ENCODE peak calls at places on chromosomes 2 and 18, in eight cellular contexts. P, X, H, Y, K, A, J and U are unnamed samples. For H3K27me3, the result is how much of the 10 kb centered on the place peaks cover.

GRCh38 chr2:113061241-113061640 is 2.2 kb downstream of the IL36RN start:
- DNase-seq in P (peak), X (no peak), H (no peak), Y (no peak), K (peak), A (no peak), J (no peak), U (peak)

GRCh38 chr2:219099319-219099718 is 38.6 kb upstream of the IHH start:
- DNase-seq in P (no peak), X (peak), H (peak), Y (peak), K (no peak), A (peak), J (no peak), U (no peak)

GRCh38 chr2:190382851-190383250 is 25.3 kb upstream of the MFSD6 start:
- DNase-seq in P (no peak), X (no peak), H (peak), Y (peak), K (peak), A (no peak), J (no peak), U (no peak)

GRCh38 chr2:211798868-211799267 is 739.7 kb downstream of the ERBB4 start:
- DNase-seq in P (no peak), X (no peak), H (no peak), Y (no peak), K (no peak), A (no peak), J (no peak), U (no peak)

GRCh38 chr2:6556755-6557154 is 309.0 kb downstream of the CMPK2 start:
- DNase-seq in P (no peak), X (peak), H (peak), Y (peak), K (no peak), A (peak), J (no peak), U (no peak)

GRCh38 chr2:166230024-166230723 is 102.4 kb upstream of the SCN1A start:
- DNase-seq in P (no peak), X (no peak), H (peak), Y (peak), K (no peak), A (no peak), J (no peak), U (no peak)

GRCh38 chr18:74732380-74732779 is 134.7 kb downstream of the ZNF407 start:
- DNase-seq in P (no peak), X (no peak), H (no peak), Y (no peak), K (no peak), A (no peak), J (no peak), U (no peak)

GRCh38 chr2:211175956-211176355 is 619.6 kb downstream of the CPS1 start:
- DNase-seq in P (no peak), X (no peak), H (no peak), Y (no peak), K (no peak), A (no peak), J (no peak), U (no peak)

GRCh38 chr18:1047406-1047805 is 142.7 kb downstream of the ADCYAP1 start:
- DNase-seq in P (no peak), X (no peak), H (no peak), Y (no peak), K (no peak), A (peak), J (no peak), U (no peak)

GRCh38 chr2:172914277-172915003 is 161.2 kb upstream of the MAP3K20 start:
- DNase-seq in P (no peak), X (no peak), H (peak), Y (no peak), K (no peak), A (no peak), J (no peak), U (no peak)

GRCh38 chr2:100761365-100761764 is 58.6 kb upstream of the NPAS2 start:
- DNase-seq in P (no peak), X (no peak), H (no peak), Y (no peak), K (no peak), A (no peak), J (no peak), U (no peak)

GRCh38 chr2:241560883-241561474 is 2.4 kb downstream of the BOK start:
- DNase-seq in P (no peak), X (no peak), H (no peak), Y (peak), K (no peak), A (no peak), J (no peak), U (no peak)

GRCh38 chr18:21192308-21192624 is 49.8 kb upstream of the GREB1L start:
- DNase-seq in P (no peak), X (no peak), H (no peak), Y (no peak), K (no peak), A (no peak), J (no peak), U (no peak)

GRCh38 chr18:21191596-21192307 is 50.3 kb upstream of the GREB1L start:
- DNase-seq in P (no peak), X (peak), H (peak), Y (peak), K (peak), A (no peak), J (peak), U (no peak)

GRCh38 chr18:21196426-21196825 is 45.6 kb upstream of the GREB1L start:
- DNase-seq in P (no peak), X (no peak), H (no peak), Y (no peak), K (no peak), A (no peak), J (no peak), U (no peak)

GRCh38 chr18:21194871-21195771 is 46.9 kb upstream of the GREB1L start:
- DNase-seq in P (no peak), X (no peak), H (peak), Y (no peak), K (no peak), A (no peak), J (no peak), U (no peak)
- H3K27me3 ChIP-seq in P (under half), X (under half), H (under half), Y (under half), K (under half), A (under half), J (under half), U (under half)

DNA sequence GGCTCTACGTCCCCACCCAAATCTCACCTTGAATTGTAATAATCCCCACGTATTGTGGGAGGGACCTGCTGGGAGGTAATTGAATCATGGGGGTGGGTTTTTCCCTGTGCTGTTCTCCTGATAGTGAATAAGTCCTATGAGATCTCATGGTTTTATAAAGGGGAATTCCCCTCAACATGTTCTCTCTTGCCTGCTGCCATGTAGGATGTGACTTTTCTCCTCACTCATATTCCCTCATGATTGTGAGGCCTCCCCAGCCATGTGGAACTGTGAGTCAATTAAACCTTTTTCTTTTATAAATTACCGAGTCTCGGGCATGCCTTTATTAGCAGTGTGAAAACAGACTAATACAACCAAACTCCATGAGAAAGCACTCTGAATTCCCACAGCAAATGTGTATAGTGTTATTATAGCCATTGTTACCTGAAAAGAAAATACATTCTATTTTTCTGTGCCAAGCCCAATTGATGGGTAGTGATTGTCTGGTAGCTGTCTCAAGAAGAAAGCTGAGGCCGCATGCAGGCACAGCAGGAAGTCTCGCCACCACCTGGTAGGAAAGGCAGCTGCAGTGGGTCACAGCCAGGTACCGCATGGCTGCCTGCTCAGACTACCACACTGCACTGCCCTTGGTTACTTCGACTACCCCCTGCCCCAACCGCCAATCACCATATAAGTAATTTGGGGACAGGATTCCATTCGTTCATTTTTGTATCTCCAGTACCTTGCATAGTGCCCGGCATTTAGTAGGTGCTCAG is 10.3 kb upstream of the ZBTB7C start:
- DNase-seq in P (no peak), X (no peak), H (no peak), Y (no peak), K (no peak), A (no peak), J (no peak), U (no peak)
- H3K27me3 ChIP-seq in P (under half), X (under half), H (under half), Y (under half), K (under half), A (under half), J (under half), U (under half)

GRCh38 chr18:8529609-8530008 is 79.6 kb upstream of the RAB12 start:
- DNase-seq in P (no peak), X (no peak), H (no peak), Y (no peak), K (no peak), A (no peak), J (no peak), U (no peak)

GRCh38 chr18:8522756-8523155 is 86.5 kb upstream of the RAB12 start:
- DNase-seq in P (peak), X (no peak), H (no peak), Y (no peak), K (no peak), A (no peak), J (no peak), U (peak)

GRCh38 chr18:8525692-8526091 is 83.5 kb upstream of the RAB12 start:
- DNase-seq in P (no peak), X (no peak), H (no peak), Y (no peak), K (no peak), A (no peak), J (no peak), U (no peak)

GRCh38 chr18:8526316-8526715 is 82.9 kb upstream of the RAB12 start:
- DNase-seq in P (no peak), X (no peak), H (no peak), Y (no peak), K (no peak), A (no peak), J (no peak), U (no peak)
- H3K27me3 ChIP-seq in P (under half), X (under half), H (under half), Y (under half), K (under half), A (under half), J (under half), U (under half)

GRCh38 chr2:31137211-31138036 is 816 bp downstream of the GALNT14 start:
- DNase-seq in P (peak), X (no peak), H (no peak), Y (no peak), K (no peak), A (no peak), J (no peak), U (no peak)
- H3K27me3 ChIP-seq in P (under half), X (half or more), H (under half), Y (under half), K (under half), A (under half), J (half or more), U (under half)

GRCh38 chr2:102622646-102623045 is 3.3 kb downstream of the SLC9A2 start:
- DNase-seq in P (no peak), X (no peak), H (no peak), Y (no peak), K (peak), A (no peak), J (no peak), U (no peak)
- H3K27me3 ChIP-seq in P (under half), X (under half), H (under half), Y (under half), K (under half), A (under half), J (half or more), U (under half)

GRCh38 chr2:98771264-98771663 is 40.3 kb upstream of the MGAT4A start:
- DNase-seq in P (no peak), X (no peak), H (no peak), Y (no peak), K (no peak), A (no peak), J (no peak), U (no peak)

GRCh38 chr2:98769784-98770183 is 38.9 kb upstream of the MGAT4A start:
- DNase-seq in P (no peak), X (no peak), H (no peak), Y (no peak), K (no peak), A (no peak), J (no peak), U (no peak)

GRCh38 chr2:98772531-98772930 is 41.6 kb upstream of the MGAT4A start:
- DNase-seq in P (peak), X (no peak), H (no peak), Y (no peak), K (no peak), A (no peak), J (no peak), U (no peak)

GRCh38 chr2:98771771-98772521 is 41.0 kb upstream of the MGAT4A start:
- DNase-seq in P (peak), X (no peak), H (no peak), Y (peak), K (no peak), A (no peak), J (no peak), U (no peak)

DNA sequence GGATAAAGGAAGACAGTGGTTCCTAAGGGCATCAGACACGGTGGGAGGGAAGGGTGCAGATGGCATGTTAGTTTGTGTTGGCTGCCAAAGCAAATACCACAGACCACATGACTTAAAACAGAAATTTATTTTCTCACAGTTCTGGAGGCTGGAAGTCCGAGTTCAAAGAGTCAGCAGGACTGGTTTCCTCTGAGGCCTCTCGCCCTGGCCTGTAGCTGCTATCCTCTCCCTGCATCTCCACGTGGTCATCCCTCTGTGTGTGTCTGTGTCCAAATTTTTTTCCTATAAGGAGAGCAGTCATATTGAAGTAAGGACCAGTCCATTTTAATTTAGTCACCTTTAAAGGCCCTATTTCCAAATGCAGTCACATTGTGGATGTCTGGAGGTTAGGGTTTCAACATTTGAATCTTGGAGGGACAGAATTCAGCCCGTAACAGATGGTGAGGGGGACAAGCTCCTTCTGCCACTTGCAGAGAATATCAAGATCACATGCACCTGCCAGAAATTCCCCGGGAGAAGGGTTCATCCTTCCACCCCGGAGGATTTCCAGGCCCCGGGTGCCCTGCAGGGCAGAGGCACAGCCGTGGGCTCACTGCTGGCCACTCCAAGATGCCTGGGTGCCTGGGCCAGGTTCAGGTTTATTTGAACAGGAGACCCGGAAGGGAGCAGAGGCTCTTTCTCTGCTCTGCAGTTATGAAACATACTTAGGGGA is 38.0 kb upstream of the MGAT4A start:
- DNase-seq in P (no peak), X (no peak), H (no peak), Y (peak), K (no peak), A (no peak), J (no peak), U (no peak)
- H3K27me3 ChIP-seq in P (under half), X (under half), H (under half), Y (under half), K (under half), A (under half), J (under half), U (under half)

GRCh38 chr2:230919240-230919639 is 5.8 kb downstream of the GPR55 start:
- DNase-seq in P (no peak), X (no peak), H (no peak), Y (no peak), K (no peak), A (no peak), J (no peak), U (no peak)
- H3K27me3 ChIP-seq in P (under half), X (under half), H (under half), Y (under half), K (under half), A (under half), J (under half), U (under half)

DNA sequence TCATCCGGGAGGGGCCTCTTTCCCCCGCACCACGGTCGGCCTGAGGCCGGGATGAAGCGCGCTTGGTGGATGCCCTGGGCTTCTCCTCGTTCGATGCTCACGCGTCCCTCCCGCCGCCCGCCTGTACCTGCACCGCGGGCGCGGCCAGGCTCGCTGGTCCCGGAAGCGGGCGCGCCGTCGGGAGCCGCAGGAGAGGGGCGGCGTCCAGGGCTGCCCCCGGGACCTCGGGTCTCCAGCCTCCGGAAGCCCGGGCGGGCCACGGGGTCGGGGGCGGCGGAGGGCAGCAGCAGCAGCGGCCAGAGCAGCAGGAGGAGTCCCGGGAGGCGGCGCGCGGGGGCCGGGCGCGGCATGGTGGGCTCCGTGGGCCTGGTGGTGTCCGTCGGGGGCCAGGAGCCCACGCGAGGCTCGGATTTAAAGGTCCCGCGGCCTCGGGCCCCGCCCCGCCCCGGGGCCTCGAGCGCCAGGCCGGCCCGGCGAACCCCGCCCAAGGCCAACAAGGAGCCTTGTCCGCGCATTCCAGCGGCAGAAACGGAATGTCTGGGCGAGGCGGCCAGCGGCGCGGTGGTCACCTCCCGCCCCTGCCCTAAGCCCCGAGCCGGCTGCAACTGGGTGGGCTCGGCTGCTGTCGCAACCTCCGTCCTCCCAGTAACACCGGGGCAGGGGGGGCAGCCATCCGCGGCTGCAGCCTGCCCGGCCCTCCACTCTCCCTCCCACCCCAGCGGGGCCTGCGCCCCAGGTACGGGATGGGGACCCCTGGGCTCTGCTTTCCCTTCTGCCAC is at the start of gene MATN3:
- DNase-seq in P (no peak), X (no peak), H (peak), Y (no peak), K (peak), A (no peak), J (peak), U (no peak)
- H3K27me3 ChIP-seq in P (under half), X (under half), H (under half), Y (under half), K (under half), A (under half), J (under half), U (under half)

DNA sequence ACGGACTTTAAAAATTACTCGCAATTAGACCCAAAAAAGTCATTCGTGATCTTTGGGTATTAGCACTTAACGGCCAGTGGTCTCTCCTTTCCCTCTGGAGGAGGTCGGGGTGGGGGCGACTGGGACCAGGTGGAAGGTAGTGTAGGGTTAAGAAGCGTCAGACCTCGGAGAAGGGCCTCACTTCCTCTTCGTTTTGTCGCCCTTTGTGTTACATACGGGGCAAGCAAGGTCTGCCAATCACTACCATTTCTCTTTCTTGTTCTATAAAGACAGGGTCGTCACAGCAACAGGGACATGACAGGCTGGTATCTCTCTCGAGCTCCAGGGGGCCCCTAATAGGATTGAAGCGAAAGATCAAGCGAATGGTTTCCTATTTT is 136.6 kb downstream of the INSIG2 start:
- DNase-seq in P (no peak), X (no peak), H (no peak), Y (no peak), K (no peak), A (no peak), J (no peak), U (no peak)
- H3K27me3 ChIP-seq in P (under half), X (under half), H (under half), Y (under half), K (half or more), A (under half), J (half or more), U (under half)

GRCh38 chr2:8361930-8362329 is 319.9 kb upstream of the ID2 start:
- DNase-seq in P (peak), X (no peak), H (no peak), Y (no peak), K (no peak), A (no peak), J (no peak), U (no peak)

GRCh38 chr2:8368463-8368862 is 313.4 kb upstream of the ID2 start:
- DNase-seq in P (peak), X (no peak), H (no peak), Y (no peak), K (no peak), A (no peak), J (no peak), U (no peak)

GRCh38 chr2:8369522-8369921 is 312.3 kb upstream of the ID2 start:
- DNase-seq in P (peak), X (no peak), H (no peak), Y (no peak), K (no peak), A (no peak), J (no peak), U (no peak)

GRCh38 chr2:8365331-8365910 is 316.4 kb upstream of the ID2 start:
- DNase-seq in P (peak), X (no peak), H (no peak), Y (no peak), K (no peak), A (no peak), J (no peak), U (no peak)

GRCh38 chr2:8364668-8365067 is 317.2 kb upstream of the ID2 start:
- DNase-seq in P (no peak), X (no peak), H (no peak), Y (no peak), K (peak), A (no peak), J (no peak), U (peak)
- H3K27me3 ChIP-seq in P (under half), X (under half), H (under half), Y (under half), K (under half), A (under half), J (under half), U (under half)